ENCODE peak calls at places on chromosomes 16 and 17, in five cellular contexts. B, C, K, E and J are unnamed samples.

GRCh38 chr16:53948734-53949430 is 244.9 kb downstream of the FTO start:
- DNase-seq in E (no peak), C (no peak), K (no peak), B (no peak), J (no peak)

GRCh38 chr16:83473109-83473508 is 334.7 kb upstream of the HSBP1 start:
- DNase-seq in C (no peak), B (no peak), E (peak; percentile 20), K (no peak), J (no peak)

GRCh38 chr17:75181608-75182318 is 996 bp downstream of the SUMO2 start:
- DNase-seq in B (peak; percentile 49), K (peak; percentile 49), C (no peak), E (no peak), J (no peak)

GRCh38 chr17:44607836-44608690 is 48.2 kb upstream of the MEIOC start:
- DNase-seq in E (no peak), K (no peak), B (no peak), C (no peak), J (peak; percentile 41)

GRCh38 chr17:1039511-1040215 is 42.7 kb downstream of the TIMM22 start:
- DNase-seq in K (no peak), C (no peak), B (peak; percentile 45), E (peak; percentile 75), J (no peak)

GRCh38 chr17:1431631-1432104 is 24.4 kb downstream of the CRK start:
- DNase-seq in B (no peak), K (no peak), C (no peak), E (no peak), J (no peak)

GRCh38 chr16:11955713-11956123 is 9.3 kb upstream of the TNFRSF17 start:
- DNase-seq in E (peak; percentile 57), K (no peak), C (no peak), B (no peak), J (no peak)

GRCh38 chr17:43842975-43843325 is 4.0 kb upstream of the CD300LG start:
- DNase-seq in E (no peak), K (no peak), C (no peak), B (no peak), J (no peak)

GRCh38 chr17:41689497-41690299 is 1.0 kb downstream of the EIF1 start:
- DNase-seq in C (no peak), E (peak; percentile 68), B (peak; percentile 71), K (peak; percentile 64), J (peak; percentile 59)

GRCh38 chr17:31488982-31489294 is 97.5 kb downstream of the RAB11FIP4 start:
- DNase-seq in E (no peak), K (no peak), C (no peak), B (no peak), J (no peak)

GRCh38 chr17:44132275-44132821 is 8.9 kb upstream of the HDAC5 start:
- DNase-seq in B (no peak), C (no peak), K (no peak), E (no peak), J (no peak)

GRCh38 chr16:11145173-11145820 is 110.7 kb downstream of the SOCS1 start:
- DNase-seq in C (no peak), E (no peak), B (no peak), K (no peak), J (no peak)

GRCh38 chr17:79915850-79916430 is 76.7 kb upstream of the CBX4 start:
- DNase-seq in E (no peak), C (no peak), B (peak; percentile 83), K (no peak), J (no peak)

GRCh38 chr16:69725480-69726312 is 664 bp downstream of the NQO1 start:
- DNase-seq in C (no peak), K (no peak), E (no peak), B (no peak), J (no peak)

GRCh38 chr17:50191070-50192045 is 10.1 kb downstream of the COL1A1 start:
- DNase-seq in C (no peak), B (no peak), K (no peak), E (no peak), J (no peak)

GRCh38 chr16:22318690-22319358 is 21.6 kb downstream of the POLR3E start:
- DNase-seq in C (no peak), E (no peak), B (peak; percentile 56), K (peak; percentile 51), J (peak; percentile 49)

GRCh38 chr17:66746736-66747135 is 88.2 kb upstream of the CACNG5 start:
- DNase-seq in C (peak; percentile 26), E (no peak), B (no peak), K (no peak), J (no peak)

GRCh38 chr16:18811925-18812324 is 10.6 kb upstream of the ARL6IP1 start:
- DNase-seq in B (no peak), C (no peak), E (no peak), K (no peak), J (no peak)

GRCh38 chr16:9311303-9311954 is 220.0 kb downstream of the HAPSTR1 start:
- DNase-seq in C (no peak), K (no peak), E (no peak), B (peak; percentile 48), J (no peak)

GRCh38 chr17:59842901-59843652 is 49.7 kb downstream of the TUBD1 start:
- DNase-seq in K (no peak), C (peak; percentile 55), E (no peak), B (peak; percentile 76), J (no peak)

GRCh38 chr17:44602390-44602789 is 45.1 kb downstream of the FZD2 start:
- DNase-seq in B (no peak), E (no peak), C (no peak), K (no peak), J (no peak)

GRCh38 chr17:45261577-45262515 is at the start of gene SPATA32:
- DNase-seq in C (peak; percentile 73), K (peak; percentile 67), E (no peak), B (peak; percentile 74), J (peak; percentile 37)

GRCh38 chr16:84423416-84423837 is 55.1 kb downstream of the ATP2C2 start:
- DNase-seq in B (peak; percentile 42), E (no peak), K (peak; percentile 6), C (no peak), J (no peak)

DNA sequence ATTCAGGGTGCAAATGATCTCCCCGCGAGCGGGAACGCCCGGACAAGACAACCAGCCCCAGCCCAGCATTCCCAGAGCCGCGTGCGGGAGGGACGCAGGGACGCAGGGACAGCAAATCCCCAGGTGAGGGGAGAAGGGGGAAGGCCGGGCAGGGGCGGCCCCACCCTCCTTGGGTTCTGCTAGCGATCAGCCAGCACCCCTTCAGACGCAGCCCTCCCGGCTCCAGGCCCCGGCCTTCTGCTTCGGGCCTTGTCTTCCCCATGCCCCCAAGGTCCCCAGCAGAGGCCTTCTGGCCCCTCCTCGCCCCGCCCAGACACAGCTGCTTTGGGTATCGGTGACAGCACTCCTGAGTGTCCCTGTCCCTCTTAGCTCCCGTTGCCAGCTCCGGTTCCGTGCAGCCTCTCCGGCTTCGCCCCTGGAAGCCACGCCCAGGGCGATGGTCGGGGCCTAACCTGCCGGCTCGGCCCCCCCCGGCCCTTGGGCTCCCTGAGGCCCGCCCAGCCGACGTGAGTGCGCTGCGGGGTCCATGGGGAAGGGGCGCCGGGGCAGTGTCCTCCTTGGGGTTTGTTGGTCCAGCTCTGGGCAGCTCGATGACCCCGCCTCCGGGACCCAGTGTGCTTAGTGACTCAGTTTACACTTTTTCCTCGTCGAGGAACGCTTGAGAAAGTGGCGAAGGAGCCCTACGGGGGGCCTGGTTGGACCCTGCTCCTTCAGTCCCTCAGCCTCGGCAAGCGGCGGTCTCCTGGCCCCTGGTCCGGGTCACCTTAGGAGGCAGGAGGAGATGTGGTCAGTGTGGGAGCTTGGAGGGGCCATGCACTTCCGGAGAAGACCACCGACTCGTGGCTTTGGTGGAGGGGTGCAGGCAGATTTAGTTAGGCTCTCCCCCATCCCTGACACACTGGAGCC is 50.5 kb upstream of the AMZ2 start:
- DNase-seq in B (no peak), C (no peak), E (no peak), K (no peak), J (no peak)
- H3K4me3 ChIP-seq in B (peak overlapping the region; percentile 25), C (no peak overlapping the region), E (peak overlapping the region; percentile 20), K (no peak overlapping the region), J (no peak overlapping the region)

GRCh38 chr16:30355144-30355953 is at the start of gene CD2BP2:
- DNase-seq in K (peak; percentile 94), E (peak; percentile 97), B (peak; percentile 98), C (peak; percentile 96), J (peak; percentile 96)
- TF ChIP-seq CTCF in K (no peak), E (no peak), B (no peak), C (no peak), J (no peak)

GRCh38 chr17:81365601-81366585 is 29.4 kb upstream of the BAHCC1 start:
- DNase-seq in B (peak; percentile 85), K (peak; percentile 32), E (no peak), C (peak; percentile 74), J (no peak)

GRCh38 chr17:81366648-81367047 is 28.6 kb upstream of the BAHCC1 start:
- DNase-seq in C (no peak), E (no peak), K (no peak), B (no peak), J (no peak)

GRCh38 chr17:81367171-81367570 is 28.1 kb upstream of the BAHCC1 start:
- DNase-seq in K (no peak), C (no peak), E (no peak), B (no peak), J (no peak)

GRCh38 chr17:81365148-81365600 is 30.1 kb upstream of the BAHCC1 start:
- DNase-seq in B (peak; percentile 78), C (peak; percentile 70), E (no peak), K (no peak), J (no peak)

DNA sequence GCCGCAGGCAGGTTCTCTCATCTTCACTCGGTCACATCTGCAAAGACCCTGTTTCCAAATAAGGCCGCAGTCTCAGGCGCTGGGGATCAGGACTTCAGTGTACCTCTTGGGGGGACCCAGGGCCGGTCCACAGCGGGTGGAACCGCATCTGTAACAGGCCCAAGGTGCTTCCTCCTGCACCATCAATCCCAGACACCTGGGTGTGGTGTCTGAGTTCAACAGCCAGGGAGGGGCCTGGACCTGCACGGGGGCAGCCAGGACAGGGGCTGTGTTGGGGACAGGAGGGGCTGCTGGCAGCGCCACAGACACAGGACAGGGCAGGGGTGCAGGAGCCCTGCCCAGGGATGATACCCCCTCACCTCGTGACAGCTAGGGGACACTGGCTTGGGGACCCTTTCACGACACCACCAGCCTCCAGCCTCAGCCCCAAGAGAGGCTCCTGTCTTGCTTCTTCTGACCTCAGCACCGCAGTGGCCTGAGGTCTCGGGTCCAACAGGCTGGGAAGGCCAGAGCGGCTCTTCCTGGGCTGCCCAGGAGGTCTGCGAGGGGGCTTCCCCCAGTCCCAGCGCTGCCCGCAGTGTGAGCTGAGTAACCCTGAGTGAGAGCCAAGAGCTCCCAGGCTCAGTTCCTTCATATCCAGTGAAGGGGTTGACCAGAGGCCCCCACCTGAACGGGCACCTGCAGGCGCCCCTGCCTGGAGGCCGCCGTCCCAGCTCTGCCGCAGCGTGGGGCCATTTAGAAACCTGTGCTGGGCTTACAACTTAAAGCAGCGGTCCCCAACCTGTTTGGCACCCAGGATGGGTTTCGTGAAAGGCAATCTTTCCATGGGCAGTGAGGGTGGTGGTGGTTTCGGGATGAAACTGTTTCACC is 30.7 kb upstream of the BAHCC1 start:
- DNase-seq in E (no peak), C (no peak), B (peak; percentile 50), K (no peak), J (no peak)
- H3K4me3 ChIP-seq in E (no peak overlapping the region), C (no peak overlapping the region), B (peak overlapping the region; percentile 19), K (no peak overlapping the region), J (no peak overlapping the region)

DNA sequence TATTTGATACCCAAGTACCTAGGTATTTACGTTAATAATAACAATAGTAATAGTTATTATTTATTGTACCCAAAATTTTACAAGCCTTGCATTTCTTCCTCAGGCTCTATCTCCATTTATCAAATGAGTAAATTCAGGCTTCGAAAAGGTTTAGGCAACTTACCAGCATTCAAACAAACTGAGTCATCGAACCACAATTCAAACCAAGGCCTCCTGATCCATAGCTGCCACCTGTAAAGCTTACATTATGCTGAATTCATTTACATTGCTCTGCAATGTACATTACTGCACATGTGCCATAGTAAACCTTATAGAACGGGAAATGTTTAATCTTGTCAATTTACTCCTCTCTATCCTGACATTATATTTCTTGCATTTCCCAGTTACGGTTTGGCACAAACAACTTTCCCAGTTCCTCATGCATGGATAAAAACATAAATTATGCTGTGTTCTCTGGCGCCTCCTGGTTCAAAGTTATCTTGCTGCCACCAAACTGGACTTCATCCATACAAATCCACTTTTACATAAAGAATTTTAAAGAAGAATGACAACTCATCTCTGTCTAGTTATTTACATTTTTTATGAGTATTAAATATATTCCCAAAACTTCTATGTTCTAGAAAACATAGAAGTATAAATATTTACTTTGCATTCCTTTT is 360.6 kb upstream of the SOX9 start:
- DNase-seq in C (no peak), K (no peak), B (no peak), E (no peak), J (no peak)
- TF ChIP-seq CTCF in C (no peak), K (no peak), B (peak; percentile 13), E (no peak), J (peak; percentile 46)